ENCODE peak calls at places on chromosomes 7 and 10, in four cellular contexts. A is astrocyte of the spinal cord, M is mucosa of descending colon, U is cardiac muscle cell. B is an unnamed sample.

GRCh38 chr7:2202361-2202761 is 30.4 kb downstream of the MAD1L1 start:
- DNase-seq in A (no peak), M (no peak), U (no peak), B (no peak)

GRCh38 chr7:128030999-128031681 is at the start of gene LRRC4:
- DNase-seq in A (peak), M (peak), U (peak), B (peak)

GRCh38 chr7:112654322-112655216 is 135.6 kb downstream of the TMEM168 start:
- DNase-seq in M (no peak), U (no peak), A (peak), B (peak)

GRCh38 chr10:97553575-97554100 is 18.9 kb upstream of the ANKRD2 start:
- DNase-seq in U (peak), A (peak), M (no peak), B (peak)

GRCh38 chr10:101450277-101451080 is 96.5 kb downstream of the BTRC start:
- DNase-seq in U (no peak), M (no peak), A (no peak), B (no peak)

GRCh38 chr10:97018251-97019212 is 167.2 kb downstream of the SLIT1 start:
- DNase-seq in M (no peak), U (no peak), A (no peak), B (no peak)

GRCh38 chr10:17504547-17505245 is 50.3 kb upstream of the ST8SIA6 start:
- DNase-seq in M (no peak), U (no peak), A (peak), B (peak)

GRCh38 chr7:7272294-7272693 is 90.0 kb downstream of the C1GALT1 start:
- DNase-seq in A (no peak), M (no peak), U (no peak), B (peak)

GRCh38 chr10:73888514-73888913 is 14.2 kb upstream of the CAMK2G start:
- DNase-seq in M (no peak), A (no peak), U (no peak), B (no peak)

GRCh38 chr10:102167861-102168260 is 15.7 kb downstream of the NOLC1 start:
- DNase-seq in A (no peak), U (no peak), M (no peak), B (no peak)

GRCh38 chr7:103573479-103574058 is 127.6 kb upstream of the SLC26A5 start:
- DNase-seq in U (peak), M (no peak), A (peak), B (peak)

GRCh38 chr7:17371656-17372524 is 73.4 kb downstream of the AHR start:
- DNase-seq in U (no peak), M (no peak), A (peak), B (peak)

GRCh38 chr10:107163086-107163880 is 1.2 kb downstream of the SORCS1 start:
- DNase-seq in M (no peak), A (no peak), U (peak), B (no peak)

GRCh38 chr10:6023661-6024333 is 38.4 kb downstream of the IL2RA start:
- DNase-seq in U (no peak), A (no peak), M (no peak), B (no peak)

GRCh38 chr10:103751696-103752287 is 103.6 kb downstream of the SH3PXD2A start:
- DNase-seq in M (no peak), U (peak), A (no peak), B (no peak)

GRCh38 chr10:5091196-5091595 is 3.0 kb upstream of the AKR1C3 start:
- DNase-seq in M (no peak), A (no peak), U (no peak), B (no peak)

GRCh38 chr7:2809903-2810628 is 34.0 kb downstream of the GNA12 start:
- DNase-seq in U (no peak), A (no peak), M (no peak), B (peak)

GRCh38 chr7:134613623-134614347 is 32.9 kb upstream of the BPGM start:
- DNase-seq in U (no peak), M (no peak), A (peak), B (peak)

GRCh38 chr10:25068152-25069058 is 52.0 kb downstream of the THNSL1 start:
- DNase-seq in M (no peak), A (peak), U (no peak), B (peak)

GRCh38 chr10:130300608-130301025 is 164.4 kb downstream of the GLRX3 start:
- DNase-seq in A (peak), M (peak), U (no peak), B (no peak)

GRCh38 chr7:137488038-137488437 is 144.5 kb upstream of the PTN start:
- DNase-seq in U (no peak), A (peak), M (no peak), B (peak)

DNA sequence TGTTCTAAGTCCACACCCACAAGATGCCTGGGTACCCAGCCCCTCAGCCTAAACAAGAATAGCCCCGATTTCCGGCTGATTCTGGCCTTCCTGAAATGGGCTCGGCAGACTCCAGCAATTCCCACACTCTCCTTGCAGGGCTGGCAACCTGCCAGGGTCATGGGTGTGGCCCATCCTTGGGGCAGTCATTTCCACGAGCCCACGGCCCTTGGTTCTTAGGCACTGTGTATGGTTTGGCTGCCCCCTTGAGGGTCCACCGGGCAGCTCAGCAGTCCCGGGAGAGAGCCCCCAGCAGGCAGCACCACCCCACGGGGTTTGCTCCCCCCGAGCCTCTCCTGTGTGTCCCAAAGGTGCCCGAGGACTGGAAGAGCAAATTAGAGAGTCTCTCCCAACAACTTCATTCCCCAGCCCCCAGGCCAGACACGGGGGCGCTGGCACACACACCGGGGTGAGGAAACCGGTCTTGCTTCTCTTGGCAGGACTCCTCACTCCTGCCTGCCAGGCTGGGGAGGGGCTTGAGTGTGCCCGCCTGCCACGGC is 142.2 kb downstream of the EMX2 start:
- DNase-seq in A (no peak), U (no peak), M (no peak), B (no peak)
- TF ChIP-seq CTCF in A (no peak), U (no peak), M (no peak), B (peak)

GRCh38 chr7:24574365-24574764 is 1.1 kb downstream of the PALS2 start:
- DNase-seq in U (peak), M (no peak), A (peak), B (peak)

GRCh38 chr7:24572014-24572413 is 1.2 kb upstream of the PALS2 start:
- DNase-seq in U (no peak), M (no peak), A (no peak), B (no peak)

GRCh38 chr7:24573008-24573553 is at the start of gene PALS2:
- DNase-seq in M (peak), U (peak), A (peak), B (peak)

GRCh38 chr7:24572421-24573007 is 738 bp upstream of the PALS2 start:
- DNase-seq in A (peak), U (no peak), M (peak), B (peak)

GRCh38 chr7:24573554-24574338 is 494 bp downstream of the PALS2 start:
- DNase-seq in M (peak), U (peak), A (peak), B (peak)
- H3K4me3 ChIP-seq in M (peak), U (peak), A (peak), B (peak)

GRCh38 chr10:92571649-92572048 is 2.2 kb downstream of the IDE start:
- DNase-seq in A (no peak), U (peak), M (no peak), B (peak)

GRCh38 chr10:92574545-92575377 is 868 bp upstream of the IDE start:
- DNase-seq in A (no peak), M (no peak), U (no peak), B (peak)

GRCh38 chr10:92573798-92574544 is at the start of gene IDE:
- DNase-seq in A (peak), U (peak), M (peak), B (peak)

GRCh38 chr10:92572362-92573090 is 1.4 kb downstream of the IDE start:
- DNase-seq in M (no peak), A (no peak), U (no peak), B (no peak)

DNA sequence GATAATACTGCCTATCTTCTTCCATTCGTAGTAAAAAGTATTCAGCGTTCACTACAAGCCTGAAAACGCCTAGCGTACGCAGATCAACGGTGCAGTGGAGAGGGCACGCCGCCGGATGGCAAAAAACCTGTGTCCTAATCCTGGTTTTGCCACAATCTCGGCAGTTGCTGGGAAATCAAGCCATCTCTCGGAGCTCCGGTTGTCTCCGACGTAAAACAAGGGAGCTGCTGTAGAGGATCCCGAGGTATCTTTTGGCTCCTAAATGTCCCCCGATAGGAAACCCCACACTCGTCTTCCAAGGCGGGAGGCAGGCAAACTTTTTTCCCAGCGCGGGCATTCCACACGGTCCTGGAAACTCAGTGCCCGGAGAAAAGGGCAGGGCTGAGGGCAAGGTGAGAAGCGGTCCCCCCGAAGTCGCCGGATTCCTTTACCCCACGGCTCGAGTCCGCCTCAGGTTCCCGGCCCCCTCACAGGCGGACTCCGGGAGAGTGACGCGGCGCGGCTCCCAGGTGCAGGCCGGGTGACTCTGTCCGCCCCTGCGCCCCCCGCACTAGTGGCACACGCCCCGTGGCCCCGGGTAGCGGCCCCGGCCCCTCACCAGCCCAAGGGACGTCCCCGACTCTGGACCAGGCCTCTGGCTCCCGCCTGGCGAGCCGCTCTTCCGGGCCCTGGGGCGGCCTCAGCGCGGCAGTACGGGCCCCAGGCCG is 649 bp downstream of the IDE start:
- DNase-seq in U (peak), A (peak), M (peak), B (peak)
- TF ChIP-seq CTCF in U (peak), A (peak), M (no peak), B (peak)

DNA sequence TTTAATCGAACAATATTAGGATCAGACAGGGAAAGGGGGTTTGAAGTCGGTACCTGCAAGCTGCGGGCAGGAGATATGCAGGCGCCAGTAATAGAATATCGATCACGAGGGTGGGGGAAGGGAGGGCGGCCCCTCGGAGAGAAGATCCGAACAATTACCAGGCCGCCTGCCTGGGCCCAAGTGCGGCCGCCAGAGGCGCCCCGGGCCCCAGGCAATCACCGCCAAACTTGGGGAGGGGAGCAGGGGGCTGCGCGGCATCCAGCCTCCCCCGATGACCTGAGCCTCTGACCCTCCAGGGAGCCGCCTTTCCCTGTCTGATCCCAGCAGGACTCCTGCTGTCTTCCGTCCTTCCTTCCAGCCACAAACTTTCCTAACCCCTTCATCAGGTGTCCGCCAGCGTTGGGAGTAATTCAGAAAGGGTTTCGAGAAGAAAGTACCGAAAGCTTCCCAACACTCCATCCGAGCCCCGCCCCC is 1.1 kb downstream of the NKX1-2 start:
- DNase-seq in M (no peak), U (no peak), A (no peak), B (no peak)
- H3K4me3 ChIP-seq in M (no peak), U (no peak), A (no peak), B (no peak)

GRCh38 chr7:105013818-105014724 is at the start of gene KMT2E:
- DNase-seq in A (peak), M (peak), U (peak), B (peak)
- TF ChIP-seq CTCF in A (no peak), M (no peak), U (no peak), B (peak)

DNA sequence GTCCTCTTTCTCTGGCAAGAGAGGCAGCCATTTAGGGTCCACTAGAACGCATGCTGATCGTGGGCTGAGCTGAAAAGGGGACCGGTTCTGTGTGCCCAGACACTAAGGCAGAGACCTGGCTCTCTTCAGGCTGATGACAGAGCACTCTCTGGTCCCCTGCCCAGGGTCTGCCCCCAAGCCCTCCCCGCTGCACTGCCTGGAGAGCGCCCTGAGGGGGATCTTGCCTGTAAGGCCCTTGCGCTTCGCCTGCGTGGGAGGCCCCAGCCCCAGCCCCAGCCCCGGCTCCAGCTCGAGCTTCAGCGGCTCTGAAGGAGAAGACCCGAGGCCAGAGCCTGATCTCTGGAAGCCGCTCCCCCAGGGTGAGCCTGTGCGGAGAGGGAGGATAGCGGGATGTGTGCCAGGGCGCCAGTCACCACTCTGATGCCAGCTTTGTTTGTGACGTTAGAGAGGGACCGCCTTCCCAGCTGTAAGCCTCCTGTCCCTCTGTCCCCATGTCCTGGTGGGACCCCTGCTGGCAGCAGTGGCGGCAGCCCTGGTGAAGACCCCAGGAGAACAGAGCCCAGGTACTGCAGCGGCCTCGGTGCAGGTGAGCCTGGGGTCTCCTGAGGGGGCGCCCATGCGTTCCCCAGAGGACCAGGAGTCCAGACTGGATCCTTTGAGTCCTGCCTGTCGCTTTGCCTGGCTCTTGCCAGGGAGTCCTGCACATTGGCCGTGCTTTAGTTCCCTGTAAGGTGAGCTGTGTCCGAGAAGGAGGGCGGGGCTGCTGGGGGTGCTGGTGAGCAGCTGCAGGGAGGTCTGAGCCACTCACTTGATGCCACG is 43.2 kb downstream of the ZNF467 start:
- DNase-seq in A (no peak), U (no peak), M (no peak), B (no peak)
- H3K4me3 ChIP-seq in A (no peak), U (no peak), M (no peak), B (no peak)

GRCh38 chr10:93224005-93224779 is 150.5 kb downstream of the CYP26A1 start:
- DNase-seq in A (no peak), M (no peak), U (no peak), B (peak)
- TF ChIP-seq CTCF in A (no peak), M (no peak), U (no peak), B (peak)

DNA sequence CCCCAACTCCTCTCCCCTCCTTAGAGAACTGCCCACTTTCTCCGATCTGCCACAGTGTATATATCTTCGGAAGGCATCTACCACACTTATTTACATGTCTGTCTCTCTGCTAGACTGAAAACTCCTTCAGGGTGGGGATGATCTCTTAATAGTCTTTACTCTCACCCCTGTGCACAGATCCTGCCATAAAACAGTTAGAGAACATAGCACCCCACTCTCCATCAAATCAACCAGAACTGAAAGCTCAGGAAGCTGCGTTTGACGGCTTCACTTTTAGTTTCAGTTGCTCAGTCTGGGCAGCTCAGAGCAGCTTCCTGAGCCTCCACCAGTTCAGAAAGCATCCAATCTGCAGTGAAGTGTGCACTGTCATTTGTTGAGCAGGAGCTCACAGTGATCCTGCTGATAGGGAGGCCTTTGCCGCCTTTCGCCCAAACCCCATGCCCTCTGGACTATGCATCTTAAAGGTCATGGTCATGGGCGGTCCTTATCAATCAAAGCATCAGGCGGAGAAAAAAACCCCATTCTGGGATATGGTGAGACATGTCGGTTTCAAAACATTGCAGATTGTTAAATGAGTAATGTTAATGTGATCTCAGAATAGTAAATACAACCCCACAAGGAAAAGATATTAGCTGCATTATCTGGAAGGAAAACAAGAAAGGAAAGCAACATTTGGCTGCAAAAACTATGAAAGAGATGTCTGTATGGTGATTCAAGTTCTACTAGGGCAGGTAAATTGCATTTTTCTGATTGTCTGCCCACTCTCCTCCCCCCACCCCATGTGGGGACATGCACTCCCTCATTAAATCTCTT is 167.1 kb upstream of the ADO start:
- DNase-seq in A (no peak), U (no peak), M (no peak), B (peak)
- H3K4me3 ChIP-seq in A (no peak), U (no peak), M (no peak), B (peak)